ENCODE peak calls at places on chromosome 5, in six cellular contexts. One of them, this sample, is unnamed.

GRCh38 chr5:51997908-51998307 is 614.7 kb downstream of the ISL1 start:
- DNase-seq in GM12878: no peak
- DNase-seq in endothelial cell of umbilical vein: no peak
- DNase-seq in HepG2: no peak
- DNase-seq in K562: no peak
- DNase-seq in A549: no peak
- DNase-seq in this sample: no peak

GRCh38 chr5:6820851-6821479 is 107.7 kb downstream of the TENT4A start:
- DNase-seq in K562: peak; percentile 80
- DNase-seq in HepG2: peak; percentile 47
- DNase-seq in endothelial cell of umbilical vein: no peak
- DNase-seq in A549: peak; percentile 46
- DNase-seq in GM12878: no peak
- DNase-seq in this sample: peak; percentile 66

GRCh38 chr5:149545327-149545726 is 5.9 kb downstream of the CSNK1A1 start:
- DNase-seq in HepG2: no peak
- DNase-seq in GM12878: no peak
- DNase-seq in K562: no peak
- DNase-seq in A549: no peak
- DNase-seq in endothelial cell of umbilical vein: no peak
- DNase-seq in this sample: no peak

GRCh38 chr5:103918668-103919367 is 356.2 kb upstream of the NUDT12 start:
- DNase-seq in GM12878: peak; percentile 3
- DNase-seq in endothelial cell of umbilical vein: no peak
- DNase-seq in K562: no peak
- DNase-seq in HepG2: no peak
- DNase-seq in A549: no peak
- DNase-seq in this sample: no peak

GRCh38 chr5:136191304-136192014 is 1.5 kb downstream of the SMIM32 start:
- DNase-seq in K562: no peak
- DNase-seq in endothelial cell of umbilical vein: peak; percentile 35
- DNase-seq in A549: no peak
- DNase-seq in GM12878: no peak
- DNase-seq in HepG2: no peak
- DNase-seq in this sample: peak; percentile 22

GRCh38 chr5:157384971-157385709 is 74.9 kb upstream of the NIPAL4 start:
- DNase-seq in endothelial cell of umbilical vein: peak; percentile 91
- DNase-seq in K562: no peak
- DNase-seq in GM12878: no peak
- DNase-seq in A549: peak; percentile 55
- DNase-seq in HepG2: no peak
- DNase-seq in this sample: no peak

GRCh38 chr5:72540759-72541438 is 33.7 kb upstream of the ZNF366 start:
- DNase-seq in HepG2: no peak
- DNase-seq in A549: no peak
- DNase-seq in GM12878: no peak
- DNase-seq in K562: peak; percentile 54
- DNase-seq in endothelial cell of umbilical vein: no peak
- DNase-seq in this sample: no peak

GRCh38 chr5:76341935-76342334 is 61.1 kb upstream of the IQGAP2 start:
- DNase-seq in A549: no peak
- DNase-seq in K562: no peak
- DNase-seq in HepG2: no peak
- DNase-seq in GM12878: no peak
- DNase-seq in endothelial cell of umbilical vein: no peak
- DNase-seq in this sample: peak; percentile 79

GRCh38 chr5:76642390-76643040 is 19.3 kb upstream of the F2RL2 start:
- DNase-seq in A549: no peak
- DNase-seq in HepG2: no peak
- DNase-seq in GM12878: no peak
- DNase-seq in K562: no peak
- DNase-seq in endothelial cell of umbilical vein: peak; percentile 82
- DNase-seq in this sample: no peak

GRCh38 chr5:95780597-95780996 is 41.9 kb downstream of the GLRX start:
- DNase-seq in K562: no peak
- DNase-seq in GM12878: no peak
- DNase-seq in HepG2: no peak
- DNase-seq in A549: no peak
- DNase-seq in endothelial cell of umbilical vein: no peak
- DNase-seq in this sample: peak; percentile 16

GRCh38 chr5:139061856-139062255 is 136.3 kb downstream of the SIL1 start:
- DNase-seq in endothelial cell of umbilical vein: no peak
- DNase-seq in GM12878: no peak
- DNase-seq in HepG2: no peak
- DNase-seq in K562: no peak
- DNase-seq in A549: no peak
- DNase-seq in this sample: no peak

GRCh38 chr5:3694819-3695218 is 99.2 kb downstream of the IRX1 start:
- DNase-seq in endothelial cell of umbilical vein: no peak
- DNase-seq in A549: no peak
- DNase-seq in K562: no peak
- DNase-seq in HepG2: no peak
- DNase-seq in GM12878: no peak
- DNase-seq in this sample: no peak

GRCh38 chr5:32283539-32284377 is 29.0 kb downstream of the MTMR12 start:
- DNase-seq in K562: no peak
- DNase-seq in endothelial cell of umbilical vein: peak; percentile 55
- DNase-seq in A549: no peak
- DNase-seq in GM12878: no peak
- DNase-seq in HepG2: no peak
- DNase-seq in this sample: no peak

GRCh38 chr5:172010278-172010677 is 3.8 kb upstream of the FBXW11 start:
- DNase-seq in endothelial cell of umbilical vein: no peak
- DNase-seq in K562: no peak
- DNase-seq in HepG2: peak; percentile 10
- DNase-seq in GM12878: no peak
- DNase-seq in A549: no peak
- DNase-seq in this sample: peak; percentile 46

GRCh38 chr5:36948041-36948440 is 71.5 kb downstream of the NIPBL start:
- DNase-seq in K562: no peak
- DNase-seq in HepG2: no peak
- DNase-seq in endothelial cell of umbilical vein: no peak
- DNase-seq in GM12878: no peak
- DNase-seq in A549: no peak
- DNase-seq in this sample: no peak

GRCh38 chr5:151038801-151039238 is 18.4 kb downstream of the GPX3 start:
- DNase-seq in A549: no peak
- DNase-seq in HepG2: no peak
- DNase-seq in K562: no peak
- DNase-seq in GM12878: no peak
- DNase-seq in endothelial cell of umbilical vein: peak; percentile 71
- DNase-seq in this sample: no peak

GRCh38 chr5:151042453-151043093 is 22.2 kb downstream of the GPX3 start:
- DNase-seq in K562: no peak
- DNase-seq in GM12878: no peak
- DNase-seq in HepG2: no peak
- DNase-seq in endothelial cell of umbilical vein: no peak
- DNase-seq in A549: no peak
- DNase-seq in this sample: no peak

GRCh38 chr5:151040211-151040747 is 19.9 kb downstream of the GPX3 start:
- DNase-seq in GM12878: no peak
- DNase-seq in K562: no peak
- DNase-seq in A549: peak; percentile 53
- DNase-seq in endothelial cell of umbilical vein: no peak
- DNase-seq in HepG2: peak; percentile 78
- DNase-seq in this sample: no peak

GRCh38 chr5:151039665-151040064 is 19.3 kb downstream of the GPX3 start:
- DNase-seq in endothelial cell of umbilical vein: no peak
- DNase-seq in GM12878: no peak
- DNase-seq in K562: no peak
- DNase-seq in HepG2: no peak
- DNase-seq in A549: no peak
- DNase-seq in this sample: no peak

DNA sequence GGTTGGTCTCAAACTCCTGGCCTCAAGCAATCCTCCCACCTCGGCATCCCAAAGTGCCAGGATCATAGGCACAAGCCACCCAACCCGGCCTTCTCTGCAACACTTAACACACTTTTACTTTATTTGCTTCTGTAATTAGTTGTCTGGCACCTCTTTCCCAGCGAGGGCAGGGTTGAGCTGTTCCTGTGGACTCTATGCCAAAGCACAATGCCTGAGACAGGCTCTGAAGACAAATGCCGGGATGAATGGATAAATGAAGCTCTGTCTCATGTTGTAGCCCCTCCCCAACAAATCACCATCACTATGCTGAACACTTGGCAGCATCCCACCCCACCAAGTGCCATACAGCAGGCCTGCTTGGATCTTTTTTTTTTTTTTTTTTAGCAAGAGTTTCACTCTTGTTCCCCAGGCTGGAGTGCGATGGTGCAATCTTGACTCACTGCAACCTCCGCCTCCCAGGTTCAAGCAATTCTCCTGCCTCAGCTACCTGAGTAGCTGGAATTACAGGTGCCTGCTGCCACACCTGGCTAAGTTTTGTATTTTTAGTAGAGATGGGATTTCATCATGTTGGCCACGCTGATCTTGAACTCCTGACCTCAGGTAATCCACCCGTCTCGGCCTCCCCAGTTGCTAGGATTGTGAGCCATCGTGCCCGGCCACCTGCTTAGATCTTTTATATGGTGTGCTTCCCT is 21.3 kb downstream of the GPX3 start:
- DNase-seq in GM12878: no peak
- DNase-seq in K562: no peak
- DNase-seq in endothelial cell of umbilical vein: no peak
- DNase-seq in A549: no peak
- DNase-seq in HepG2: no peak
- DNase-seq in this sample: no peak
- TF ChIP-seq CTCF in GM12878: no peak
- TF ChIP-seq CTCF in K562: no peak
- TF ChIP-seq CTCF in endothelial cell of umbilical vein: no peak
- TF ChIP-seq CTCF in A549: no peak
- TF ChIP-seq CTCF in HepG2: no peak
- TF ChIP-seq CTCF in this sample: no peak

GRCh38 chr5:33781286-33781685 is 110.5 kb downstream of the ADAMTS12 start:
- DNase-seq in GM12878: no peak
- DNase-seq in endothelial cell of umbilical vein: no peak
- DNase-seq in A549: no peak
- DNase-seq in K562: no peak
- DNase-seq in HepG2: no peak
- DNase-seq in this sample: no peak
- TF ChIP-seq MAX in GM12878: no peak
- TF ChIP-seq MAX in endothelial cell of umbilical vein: no peak
- TF ChIP-seq MAX in A549: no peak
- TF ChIP-seq MAX in K562: no peak
- TF ChIP-seq MAX in HepG2: no peak
- TF ChIP-seq MAX in this sample: no peak

DNA sequence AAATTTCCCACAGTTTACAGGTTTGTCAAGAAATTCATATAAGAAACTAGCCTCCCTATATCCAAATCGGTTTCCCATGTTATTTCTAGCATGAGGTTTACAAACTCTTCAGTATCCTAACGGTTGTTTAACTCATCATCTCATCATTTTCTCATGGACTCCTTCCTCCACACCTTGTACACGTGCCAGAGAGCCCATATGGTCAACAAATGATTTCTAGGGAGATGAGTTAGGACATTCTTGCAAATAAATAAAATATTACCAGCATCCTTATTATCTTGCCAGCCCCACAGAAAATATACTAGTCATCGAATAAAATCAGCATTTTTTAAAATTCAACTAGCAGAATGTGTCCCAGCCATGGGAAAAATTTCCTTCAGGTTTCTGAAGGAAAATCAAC is 285.2 kb downstream of the EBF1 start:
- DNase-seq in K562: no peak
- DNase-seq in HepG2: no peak
- DNase-seq in A549: no peak
- DNase-seq in endothelial cell of umbilical vein: no peak
- DNase-seq in GM12878: no peak
- DNase-seq in this sample: no peak
- TF ChIP-seq MYC in K562: no peak
- TF ChIP-seq MYC in HepG2: no peak
- TF ChIP-seq MYC in A549: no peak
- TF ChIP-seq MYC in endothelial cell of umbilical vein: no peak
- TF ChIP-seq MYC in GM12878: no peak
- TF ChIP-seq MYC in this sample: no peak

DNA sequence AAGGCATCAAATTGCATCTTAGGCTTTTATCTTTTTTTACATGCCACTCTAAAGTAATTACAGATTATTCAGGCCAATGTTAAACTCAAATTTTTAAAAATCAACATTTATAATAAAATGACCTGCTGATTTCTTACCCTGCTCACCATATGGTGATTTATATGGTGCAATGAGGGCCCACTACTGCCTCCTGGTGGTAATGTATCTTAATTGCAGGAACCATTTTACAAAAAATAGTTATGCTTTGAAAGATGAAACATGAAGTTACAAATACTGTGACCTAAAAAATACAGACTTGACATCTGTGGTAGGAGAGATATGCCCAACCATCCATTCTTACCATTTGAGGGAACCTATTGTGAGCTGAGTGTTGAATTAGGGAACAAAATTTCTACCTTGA is 292.6 kb upstream of the TAS2R1 start:
- DNase-seq in endothelial cell of umbilical vein: no peak
- DNase-seq in HepG2: no peak
- DNase-seq in A549: no peak
- DNase-seq in K562: peak; percentile 17
- DNase-seq in GM12878: no peak
- DNase-seq in this sample: peak; percentile 27
- TF ChIP-seq CTCF in endothelial cell of umbilical vein: no peak
- TF ChIP-seq CTCF in HepG2: no peak
- TF ChIP-seq CTCF in A549: peak; percentile 10
- TF ChIP-seq CTCF in K562: peak; percentile 47
- TF ChIP-seq CTCF in GM12878: peak; percentile 20
- TF ChIP-seq CTCF in this sample: peak; percentile 41

GRCh38 chr5:17343675-17344074 is 126.2 kb downstream of the BASP1 start:
- DNase-seq in GM12878: peak; percentile 57
- DNase-seq in HepG2: no peak
- DNase-seq in A549: peak; percentile 69
- DNase-seq in endothelial cell of umbilical vein: peak; percentile 91
- DNase-seq in K562: peak; percentile 4
- DNase-seq in this sample: peak; percentile 80

GRCh38 chr5:17336054-17336453 is 118.6 kb downstream of the BASP1 start:
- DNase-seq in A549: no peak
- DNase-seq in K562: no peak
- DNase-seq in HepG2: no peak
- DNase-seq in endothelial cell of umbilical vein: no peak
- DNase-seq in GM12878: no peak
- DNase-seq in this sample: no peak

GRCh38 chr5:17340363-17340762 is 122.9 kb downstream of the BASP1 start:
- DNase-seq in K562: no peak
- DNase-seq in endothelial cell of umbilical vein: no peak
- DNase-seq in HepG2: no peak
- DNase-seq in GM12878: no peak
- DNase-seq in A549: no peak
- DNase-seq in this sample: no peak

GRCh38 chr5:17339841-17340240 is 122.4 kb downstream of the BASP1 start:
- DNase-seq in K562: no peak
- DNase-seq in A549: no peak
- DNase-seq in GM12878: no peak
- DNase-seq in endothelial cell of umbilical vein: no peak
- DNase-seq in HepG2: no peak
- DNase-seq in this sample: no peak

GRCh38 chr5:17340816-17341215 is 123.4 kb downstream of the BASP1 start:
- DNase-seq in GM12878: no peak
- DNase-seq in K562: no peak
- DNase-seq in endothelial cell of umbilical vein: peak; percentile 87
- DNase-seq in HepG2: no peak
- DNase-seq in A549: no peak
- DNase-seq in this sample: no peak
- TF ChIP-seq MAX in GM12878: no peak
- TF ChIP-seq MAX in K562: no peak
- TF ChIP-seq MAX in endothelial cell of umbilical vein: no peak
- TF ChIP-seq MAX in HepG2: no peak
- TF ChIP-seq MAX in A549: no peak
- TF ChIP-seq MAX in this sample: no peak